ENCODE peak calls at places on chromosomes 7 and 10, in seven cellular contexts. A, V, Q, E, X, I and B are unnamed samples.

GRCh38 chr10:46290101-46290884 is 3.5 kb downstream of the ANTXRL start:
- DNase-seq in V (no peak), X (peak; percentile 30), Q (no peak), E (no peak), I (no peak), A (no peak), B (no peak)

GRCh38 chr10:59366310-59366709 is 4.0 kb upstream of the FAM13C start:
- DNase-seq in A (no peak), I (peak; percentile 36), V (no peak), Q (no peak), X (no peak), E (no peak), B (no peak)

GRCh38 chr10:126734015-126734414 is 63.5 kb upstream of the C10orf90 start:
- DNase-seq in I (no peak), E (no peak), X (no peak), Q (no peak), V (no peak), A (no peak), B (no peak)

GRCh38 chr10:17910144-17910789 is 41.5 kb upstream of the SLC39A12 start:
- DNase-seq in A (no peak), X (peak; percentile 65), V (peak; percentile 62), E (peak; percentile 12), I (no peak), Q (peak; percentile 34), B (peak; percentile 37)

GRCh38 chr7:91345449-91345848 is 81.2 kb downstream of the FZD1 start:
- DNase-seq in V (no peak), X (no peak), I (no peak), E (no peak), A (no peak), Q (no peak), B (no peak)

GRCh38 chr10:16586358-16587138 is 64.9 kb upstream of the C1QL3 start:
- DNase-seq in E (no peak), Q (no peak), V (no peak), I (no peak), X (no peak), A (no peak), B (no peak)

GRCh38 chr7:130723784-130724183 is 10.2 kb downstream of the KLF14 start:
- DNase-seq in Q (no peak), A (no peak), V (no peak), I (no peak), X (no peak), E (no peak), B (no peak)

GRCh38 chr7:145698526-145699262 is 417.9 kb upstream of the CNTNAP2 start:
- DNase-seq in X (no peak), E (no peak), A (no peak), Q (peak; percentile 1), V (no peak), I (no peak), B (no peak)

GRCh38 chr7:40777913-40778312 is 643.1 kb downstream of the SUGCT start:
- DNase-seq in I (no peak), X (no peak), A (no peak), Q (no peak), E (no peak), V (no peak), B (no peak)

GRCh38 chr7:124652237-124652636 is 113.4 kb downstream of the GPR37 start:
- DNase-seq in X (no peak), A (no peak), Q (no peak), E (no peak), I (no peak), V (no peak), B (no peak)

GRCh38 chr7:30263090-30263710 is 21.2 kb upstream of the ZNRF2 start:
- DNase-seq in V (no peak), X (no peak), Q (no peak), A (no peak), I (no peak), E (no peak), B (no peak)

GRCh38 chr10:63429280-63429679 is 36.5 kb downstream of the JMJD1C start:
- DNase-seq in Q (no peak), I (no peak), A (no peak), V (no peak), X (no peak), E (no peak), B (no peak)

GRCh38 chr10:104246981-104247380 is 7.7 kb upstream of the GSTO1 start:
- DNase-seq in V (no peak), E (no peak), Q (no peak), I (no peak), A (no peak), X (no peak), B (no peak)

GRCh38 chr10:20105931-20106330 is 289.7 kb downstream of the PLXDC2 start:
- DNase-seq in I (no peak), X (no peak), Q (no peak), E (no peak), V (no peak), A (no peak), B (no peak)

GRCh38 chr10:132021046-132021445 is 39.3 kb upstream of the BNIP3 start:
- DNase-seq in A (no peak), V (no peak), E (no peak), Q (no peak), X (no peak), I (no peak), B (no peak)

GRCh38 chr7:4113976-4114375 is 568.1 kb upstream of the FOXK1 start:
- DNase-seq in X (no peak), Q (no peak), I (no peak), A (no peak), V (no peak), E (no peak), B (no peak)

GRCh38 chr10:32650246-32650655 is 204.3 kb downstream of the CCDC7 start:
- DNase-seq in I (no peak), Q (no peak), X (peak; percentile 42), A (no peak), E (no peak), V (no peak), B (no peak)

GRCh38 chr7:156475179-156475578 is 165.4 kb upstream of the RNF32 start:
- DNase-seq in E (no peak), V (no peak), A (no peak), Q (no peak), X (peak; percentile 17), I (no peak), B (no peak)

GRCh38 chr7:80858141-80858903 is 60.5 kb downstream of the SEMA3C start:
- DNase-seq in V (no peak), E (no peak), I (no peak), X (no peak), Q (no peak), A (peak; percentile 4), B (no peak)

GRCh38 chr7:116280803-116281202 is 70.5 kb downstream of the TES start:
- DNase-seq in E (no peak), Q (no peak), X (no peak), I (no peak), A (no peak), V (no peak), B (no peak)

GRCh38 chr10:122089343-122090015 is 100.5 kb downstream of the TACC2 start:
- DNase-seq in A (no peak), V (no peak), X (no peak), E (no peak), Q (peak; percentile 94), I (no peak), B (no peak)

GRCh38 chr7:33062023-33062781 is at the start of gene NT5C3A:
- DNase-seq in X (peak; percentile 77), E (peak; percentile 73), I (no peak), Q (peak; percentile 70), A (peak; percentile 63), V (no peak), B (no peak)

GRCh38 chr7:2169923-2170575 is 62.7 kb downstream of the MAD1L1 start:
- DNase-seq in I (no peak), A (peak; percentile 22), Q (peak; percentile 82), E (peak; percentile 39), V (no peak), X (no peak), B (peak; percentile 26)

GRCh38 chr7:116354546-116355422 is 144.4 kb downstream of the TES start:
- DNase-seq in A (no peak), Q (peak; percentile 90), I (no peak), V (no peak), E (peak; percentile 71), X (peak; percentile 76), B (peak; percentile 42)

GRCh38 chr10:75492151-75492550 is 60.7 kb downstream of the LRMDA start:
- DNase-seq in E (no peak), Q (no peak), A (no peak), X (no peak), I (no peak), V (no peak), B (no peak)

GRCh38 chr7:1807821-1808600 is 137.9 kb downstream of the ELFN1 start:
- DNase-seq in I (no peak), Q (no peak), V (no peak), X (no peak), A (no peak), E (no peak), B (no peak)

GRCh38 chr7:84112771-84113170 is 81.8 kb downstream of the SEMA3A start:
- DNase-seq in E (no peak), Q (no peak), I (no peak), V (no peak), A (no peak), X (no peak), B (no peak)

GRCh38 chr10:124174071-124174566 is 80.7 kb upstream of the CHST15 start:
- DNase-seq in V (no peak), X (peak; percentile 26), Q (no peak), E (no peak), A (no peak), I (no peak), B (peak; percentile 23)

GRCh38 chr7:95596183-95597135 is at the start of gene PDK4:
- DNase-seq in Q (peak; percentile 17), V (peak; percentile 90), E (peak; percentile 40), X (peak; percentile 92), I (peak; percentile 93), A (peak; percentile 34), B (peak; percentile 84)

GRCh38 chr10:89515031-89515841 is 20.2 kb downstream of the SLC16A12 start:
- DNase-seq in Q (peak; percentile 48), A (no peak), I (no peak), X (no peak), E (no peak), V (no peak), B (no peak)